ENCODE peak calls at places on chromosome 22, in five cellular contexts. S is HCT116, I is pancreas, G is fibroblast of lung, Z is retinal pigment epithelial cell. K is an unnamed sample.

GRCh38 chr22:39097098-39098020 is at the start of gene APOBEC3H:
- DNase-seq in Z (no peak), S (peak), G (no peak), I (no peak), K (no peak)

GRCh38 chr22:41846268-41847002 is 13.5 kb downstream of the SREBF2 start:
- DNase-seq in I (no peak), G (no peak), S (no peak), Z (no peak), K (no peak)

GRCh38 chr22:34111210-34111824 is 191.0 kb upstream of the LARGE1 start:
- DNase-seq in G (peak), I (no peak), Z (no peak), S (no peak), K (no peak)

GRCh38 chr22:48921411-48921903 is 906.2 kb downstream of the BRD1 start:
- DNase-seq in G (no peak), I (no peak), Z (no peak), S (no peak), K (no peak)

GRCh38 chr22:50505276-50505775 is 2.2 kb downstream of the LMF2 start:
- DNase-seq in S (no peak), G (no peak), I (no peak), Z (no peak), K (no peak)

GRCh38 chr22:50243704-50244419 is 961 bp downstream of the TUBGCP6 start:
- DNase-seq in I (no peak), G (no peak), S (no peak), Z (no peak), K (no peak)

GRCh38 chr22:20261848-20262581 is 6.1 kb downstream of the RTN4R start:
- DNase-seq in I (no peak), S (no peak), G (no peak), Z (no peak), K (no peak)

GRCh38 chr22:39603345-39603744 is 32.8 kb downstream of the CACNA1I start:
- DNase-seq in Z (no peak), S (no peak), I (no peak), G (no peak), K (no peak)

GRCh38 chr22:32204211-32204855 is 540 bp downstream of the RFPL2 start:
- DNase-seq in S (no peak), Z (no peak), I (peak), G (no peak), K (no peak)

GRCh38 chr22:26894766-26895485 is 237.5 kb downstream of the MIAT start:
- DNase-seq in I (no peak), S (peak), Z (peak), G (peak), K (no peak)

GRCh38 chr22:17939011-17939410 is 85.3 kb downstream of the MICAL3 start:
- DNase-seq in S (no peak), G (no peak), Z (no peak), I (no peak), K (no peak)

GRCh38 chr22:31271485-31271884 is 20.8 kb downstream of the PIK3IP1 start:
- DNase-seq in Z (no peak), I (no peak), S (no peak), G (no peak), K (no peak)

GRCh38 chr22:17570851-17571631 is 7.7 kb downstream of the SLC25A18 start:
- DNase-seq in G (peak), S (no peak), I (no peak), Z (peak), K (peak)

GRCh38 chr22:25216230-25216629 is 3.2 kb upstream of the CRYBB2 start:
- DNase-seq in I (no peak), G (no peak), Z (no peak), S (no peak), K (no peak)

GRCh38 chr22:25210831-25211230 is 8.6 kb upstream of the CRYBB2 start:
- DNase-seq in S (no peak), Z (no peak), I (no peak), G (no peak), K (no peak)

GRCh38 chr22:25208743-25209505 is 9.3 kb downstream of the CRYBB3 start:
- DNase-seq in Z (no peak), I (no peak), G (no peak), S (no peak), K (no peak)

GRCh38 chr22:25213221-25213620 is 6.2 kb upstream of the CRYBB2 start:
- DNase-seq in I (no peak), Z (no peak), S (no peak), G (no peak), K (no peak)

GRCh38 chr22:25212337-25212736 is 7.1 kb upstream of the CRYBB2 start:
- DNase-seq in S (no peak), G (no peak), Z (no peak), I (no peak), K (no peak)
- TF ChIP-seq CTCF in S (peak), G (no peak), Z (peak), I (no peak), K (no peak)

DNA sequence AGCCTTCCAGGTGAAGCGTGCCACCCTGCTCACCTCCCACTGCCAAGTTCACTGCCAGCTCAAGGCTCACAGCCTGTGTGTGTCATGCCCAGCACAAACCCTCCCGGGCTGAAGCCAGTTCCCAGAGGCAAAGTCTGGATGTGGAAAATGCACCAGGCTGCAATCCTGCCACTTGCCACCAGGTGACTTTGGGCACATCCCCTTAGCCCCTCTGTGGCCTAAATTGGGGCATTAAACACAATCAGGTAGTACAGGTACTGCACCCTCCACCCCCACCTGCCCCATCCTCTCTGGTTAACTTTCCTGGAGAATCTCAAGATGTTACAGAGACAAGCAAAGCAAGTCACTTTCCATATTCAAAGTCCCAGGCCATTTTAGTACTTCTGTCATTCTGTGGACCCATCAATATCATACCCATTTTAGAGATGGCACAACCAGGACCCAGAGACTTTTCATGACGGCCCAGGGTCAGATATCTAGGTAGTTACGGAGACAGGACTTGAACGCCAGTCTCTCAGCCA is 1.8 kb upstream of the RASD2 start:
- DNase-seq in S (peak), G (no peak), I (no peak), Z (no peak), K (no peak)
- TF ChIP-seq CTCF in S (peak), G (peak), I (peak), Z (peak), K (no peak)

GRCh38 chr22:46827781-46828180 is 65.3 kb downstream of the TBC1D22A start:
- DNase-seq in S (no peak), I (no peak), G (no peak), Z (no peak), K (no peak)
- TF ChIP-seq CTCF in S (peak), I (no peak), G (no peak), Z (no peak), K (no peak)

GRCh38 chr22:24421428-24421931 is 5.9 kb upstream of the ADORA2A start:
- DNase-seq in Z (no peak), I (peak), G (no peak), S (peak), K (no peak)
- TF ChIP-seq CTCF in Z (peak), I (peak), G (no peak), S (peak), K (no peak)

GRCh38 chr22:37768273-37768672 is 39.5 kb upstream of the GCAT start:
- DNase-seq in Z (no peak), S (no peak), G (no peak), I (no peak), K (no peak)
- TF ChIP-seq CTCF in Z (peak), S (peak), G (peak), I (peak), K (no peak)

GRCh38 chr22:28772633-28773460 is at the start of gene CCDC117:
- DNase-seq in S (peak), Z (peak), I (peak), G (peak), K (peak)
- TF ChIP-seq CTCF in S (peak), Z (no peak), I (no peak), G (no peak), K (no peak)

GRCh38 chr22:23211622-23212021 is 31.3 kb downstream of the BCR start:
- DNase-seq in S (no peak), Z (no peak), I (no peak), G (no peak), K (no peak)
- TF ChIP-seq CTCF in S (no peak), Z (no peak), I (no peak), G (no peak), K (no peak)

GRCh38 chr22:36850016-36850415 is 10.8 kb upstream of the NCF4 start:
- DNase-seq in I (no peak), G (no peak), S (no peak), Z (no peak), K (no peak)
- TF ChIP-seq CTCF in I (no peak), G (no peak), S (no peak), Z (no peak), K (no peak)

DNA sequence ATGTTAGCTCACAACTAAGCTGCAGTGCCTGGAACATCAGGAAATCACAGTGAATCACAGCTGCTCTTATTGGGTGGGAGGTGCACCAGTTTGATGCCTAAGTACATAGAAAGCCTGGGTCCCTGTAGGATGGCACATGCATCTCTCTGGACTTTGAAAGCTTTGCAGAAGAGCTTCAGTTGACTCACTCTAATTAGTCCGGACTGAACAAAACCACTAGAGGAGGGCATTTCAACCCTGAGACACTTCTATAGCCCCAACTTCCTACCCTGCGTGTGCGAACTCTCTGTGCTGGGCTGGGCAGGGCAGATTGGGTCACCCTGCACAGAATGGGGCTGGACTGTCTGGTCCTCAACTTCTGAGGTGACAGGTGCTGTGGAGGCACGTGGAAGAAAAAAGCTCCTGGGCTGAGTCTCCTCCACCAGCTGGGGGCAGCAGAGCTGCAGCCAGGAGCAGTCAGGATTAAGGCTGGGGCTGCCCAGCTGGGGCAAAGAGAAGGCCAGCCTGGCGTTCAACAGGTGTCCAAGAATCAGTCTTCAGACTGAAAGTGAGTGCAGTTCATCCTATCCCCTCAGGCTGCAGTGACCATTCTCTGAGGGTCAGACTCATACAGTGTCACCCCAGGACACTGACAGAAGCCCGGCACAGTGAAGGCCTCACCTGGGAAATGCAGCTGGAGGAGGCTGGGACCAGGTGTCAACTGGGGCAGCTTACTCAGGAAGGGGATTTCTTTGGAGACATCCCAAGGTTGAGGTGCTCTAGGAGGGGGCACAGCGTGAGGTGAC is 22.1 kb downstream of the GGTLC2 start:
- DNase-seq in G (peak), S (no peak), I (no peak), Z (no peak), K (no peak)
- TF ChIP-seq CTCF in G (peak), S (peak), I (peak), Z (peak), K (no peak)

K was measured in omental fat pad.